ENCODE peak calls at places on chromosomes 7 and 10, in seven cellular contexts. I is upper lobe of left lung, P is IMR-90, U is cardiac muscle cell, W is ovary, M is pancreas, N is heart left ventricle. Z is an unnamed sample.

GRCh38 chr7:27106181-27106905 is 3.9 kb upstream of the HOXA2 start:
- DNase-seq in M (no peak), I (peak; percentile 87), P (peak; percentile 58), N (no peak), U (peak; percentile 47), W (no peak), Z (peak; percentile 55)

GRCh38 chr10:72690071-72690755 is 1.7 kb upstream of the MCU start:
- DNase-seq in U (no peak), I (no peak), W (no peak), M (no peak), N (no peak), P (no peak), Z (no peak)

GRCh38 chr10:86349474-86349873 is 17.1 kb downstream of the GRID1 start:
- DNase-seq in U (peak; percentile 78), P (no peak), N (peak; percentile 26), I (no peak), W (no peak), M (no peak), Z (no peak)

GRCh38 chr10:94092848-94093247 is 99.1 kb downstream of the PLCE1 start:
- DNase-seq in U (no peak), I (no peak), W (no peak), M (no peak), P (peak; percentile 25), N (no peak), Z (no peak)

GRCh38 chr10:60521974-60522405 is 132.3 kb upstream of the ANK3 start:
- DNase-seq in N (peak; percentile 37), P (peak; percentile 4), I (no peak), U (no peak), W (no peak), M (peak; percentile 21), Z (no peak)

GRCh38 chr10:13417459-13418126 is 69.5 kb upstream of the SEPHS1 start:
- DNase-seq in M (no peak), U (no peak), I (no peak), N (no peak), W (no peak), P (no peak), Z (no peak)

GRCh38 chr7:11539853-11540252 is 292.1 kb downstream of the THSD7A start:
- DNase-seq in N (no peak), W (no peak), M (no peak), U (no peak), I (no peak), P (no peak), Z (no peak)

GRCh38 chr7:111266613-111267012 is 175.7 kb downstream of the LRRN3 start:
- DNase-seq in I (no peak), N (no peak), P (peak; percentile 67), M (no peak), U (no peak), W (no peak), Z (no peak)

GRCh38 chr10:6580279-6581029 is 378 bp upstream of the PRKCQ start:
- DNase-seq in U (peak; percentile 91), P (peak; percentile 47), N (peak; percentile 51), M (peak; percentile 82), I (peak; percentile 97), W (peak; percentile 83), Z (no peak)

GRCh38 chr7:142629588-142630260 is 119.5 kb upstream of the PRSS1 start:
- DNase-seq in I (no peak), W (no peak), N (no peak), P (peak; percentile 61), M (no peak), U (peak; percentile 30), Z (no peak)

GRCh38 chr10:86345296-86346168 is 21.1 kb downstream of the GRID1 start:
- DNase-seq in P (no peak), W (no peak), N (no peak), I (no peak), U (peak; percentile 31), M (no peak), Z (no peak)

GRCh38 chr7:142880886-142881505 is 4.5 kb downstream of the TRPV6 start:
- DNase-seq in W (no peak), I (no peak), P (peak; percentile 1), N (no peak), M (no peak), U (peak; percentile 61), Z (no peak)

GRCh38 chr7:23012797-23013714 is 874 bp downstream of the HYCC1 start:
- DNase-seq in N (peak; percentile 41), M (peak; percentile 30), W (peak; percentile 51), P (no peak), I (no peak), U (peak; percentile 55), Z (peak; percentile 86)

DNA sequence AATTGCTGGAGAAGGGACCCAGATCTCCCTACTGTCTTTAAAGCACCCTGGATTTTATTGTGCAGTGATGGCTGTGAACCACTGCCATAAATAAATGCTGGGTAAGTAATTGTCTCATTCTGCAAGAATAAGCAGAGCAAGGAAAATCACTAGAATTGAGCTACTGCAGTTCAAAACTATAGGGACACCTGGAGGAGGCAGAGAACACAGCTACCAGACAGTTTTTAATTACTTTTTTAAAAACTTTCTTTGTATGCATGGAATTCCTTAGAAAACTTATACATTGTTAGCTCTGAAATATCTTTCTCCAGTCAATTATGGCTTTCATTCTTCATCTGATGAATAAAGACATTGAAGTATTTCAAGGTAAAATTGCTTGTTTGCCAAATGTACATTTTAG is 866.3 kb upstream of the GHITM start:
- DNase-seq in U (no peak), M (no peak), I (no peak), N (no peak), P (no peak), W (no peak), Z (no peak)
- H3K4me3 ChIP-seq in U (no peak overlapping the region), M (no peak overlapping the region), I (no peak overlapping the region), N (no peak overlapping the region), P (no peak overlapping the region), W (no peak overlapping the region), Z (no peak overlapping the region)

GRCh38 chr10:78729810-78730209 is 339.0 kb upstream of the ZMIZ1 start:
- DNase-seq in U (no peak), M (no peak), W (no peak), P (no peak), N (no peak), I (no peak), Z (no peak)
- H3K27me3 ChIP-seq in U (no peaks in the 10 kb centered on the region), M (no peaks in the 10 kb centered on the region), W (no peaks in the 10 kb centered on the region), P (peaks cover 76% of the 10 kb centered on the region), N (no peaks in the 10 kb centered on the region), I (no peaks in the 10 kb centered on the region), Z (no peaks in the 10 kb centered on the region)

DNA sequence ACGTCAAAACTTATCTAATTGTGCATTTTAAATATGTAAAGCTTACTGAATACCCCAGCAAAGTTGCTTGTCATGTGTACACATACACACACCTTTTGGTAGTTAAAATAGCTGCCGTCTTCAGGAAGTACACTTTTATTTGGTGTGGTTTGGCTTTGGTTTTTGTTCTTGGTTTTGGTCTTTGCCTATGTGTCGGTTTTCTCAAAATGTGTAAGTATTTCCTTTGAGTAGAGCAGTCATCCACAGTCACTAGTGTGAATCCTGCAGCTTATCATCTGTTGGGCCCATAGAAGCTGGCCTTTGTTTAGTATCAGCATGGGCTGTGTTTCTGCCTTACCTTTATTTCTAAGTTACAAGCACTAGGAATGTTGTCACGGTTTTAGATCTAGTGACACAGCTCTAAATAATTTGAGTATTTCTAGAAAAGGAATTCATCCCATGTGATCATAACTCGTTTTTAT is 35.3 kb downstream of the NET1 start:
- DNase-seq in N (no peak), I (no peak), U (no peak), P (peak; percentile 14), M (no peak), W (no peak), Z (no peak)
- H3K4me3 ChIP-seq in N (peak overlapping the region; percentile 63), I (no peak overlapping the region), U (peak overlapping the region; percentile 44), P (peak overlapping the region; percentile 64), M (peak overlapping the region; percentile 59), W (peak overlapping the region; percentile 49), Z (peak overlapping the region; percentile 56)

GRCh38 chr7:151260471-151260870 is 12.0 kb upstream of the SMARCD3 start:
- DNase-seq in M (no peak), P (no peak), U (no peak), I (no peak), N (no peak), W (peak; percentile 29), Z (no peak)

GRCh38 chr7:151260883-151261282 is 12.4 kb upstream of the SMARCD3 start:
- DNase-seq in P (no peak), U (no peak), N (no peak), I (no peak), M (no peak), W (peak; percentile 29), Z (no peak)

GRCh38 chr7:151256410-151257045 is 8.0 kb upstream of the SMARCD3 start:
- DNase-seq in I (no peak), P (no peak), U (no peak), W (peak; percentile 71), N (no peak), M (no peak), Z (peak; percentile 43)

GRCh38 chr7:151255390-151255789 is 6.9 kb upstream of the SMARCD3 start:
- DNase-seq in I (no peak), N (no peak), P (no peak), W (no peak), U (no peak), M (no peak), Z (no peak)

DNA sequence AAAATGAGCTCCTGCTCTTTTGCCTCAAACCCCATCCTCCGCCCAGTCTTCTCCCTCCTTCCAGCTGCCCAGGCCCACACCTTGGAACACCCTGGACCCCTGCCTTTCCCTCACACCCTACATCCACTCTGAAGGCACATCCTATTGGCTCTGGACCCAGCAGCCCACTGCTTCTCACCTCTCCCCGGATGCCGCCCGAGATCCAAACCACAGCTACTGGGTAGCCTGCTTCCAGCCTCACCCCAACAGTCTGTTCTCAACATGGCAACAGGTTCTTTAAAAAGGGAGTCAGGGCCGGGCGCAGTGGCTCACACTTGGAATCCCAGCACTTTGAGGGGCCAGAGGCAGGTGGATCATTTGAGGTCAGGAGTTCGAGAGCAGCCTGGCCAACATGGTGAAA is 9.5 kb upstream of the SMARCD3 start:
- DNase-seq in P (no peak), N (no peak), I (no peak), M (no peak), W (no peak), U (no peak), Z (peak; percentile 47)
- H3K27me3 ChIP-seq in P (peaks cover 39% of the 10 kb centered on the region), N (peaks cover 8% of the 10 kb centered on the region), I (no peaks in the 10 kb centered on the region), M (no peaks in the 10 kb centered on the region), W (no peaks in the 10 kb centered on the region), U (no peaks in the 10 kb centered on the region), Z (no peaks in the 10 kb centered on the region)

DNA sequence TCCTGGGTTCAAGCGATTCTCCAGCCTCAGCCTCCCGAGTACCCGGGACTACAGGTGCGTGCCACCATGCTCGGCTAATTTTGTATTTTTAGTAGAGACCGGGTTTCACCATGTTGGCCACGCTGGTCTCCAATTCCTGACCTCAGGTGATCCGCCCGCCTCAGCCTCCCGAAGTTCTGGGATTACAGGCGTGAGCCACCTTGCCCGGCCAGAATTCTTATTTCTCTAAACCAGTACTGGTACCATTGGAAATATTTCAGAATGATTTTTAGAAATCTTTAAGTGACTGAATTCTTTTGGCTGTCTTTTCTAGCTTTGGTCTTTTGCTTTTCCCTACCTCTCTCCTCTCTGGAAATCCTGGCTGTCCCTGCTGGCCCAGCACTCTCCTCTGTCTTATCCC is 2.8 kb downstream of the GNAI1 start:
- DNase-seq in P (no peak), U (no peak), I (peak; percentile 7), N (no peak), M (no peak), W (no peak), Z (no peak)
- H3K4me3 ChIP-seq in P (no peak overlapping the region), U (no peak overlapping the region), I (no peak overlapping the region), N (peak overlapping the region; percentile 20), M (no peak overlapping the region), W (no peak overlapping the region), Z (peak overlapping the region; percentile 93)

GRCh38 chr10:32927750-32928149 is 30.3 kb downstream of the ITGB1 start:
- DNase-seq in P (no peak), U (no peak), I (no peak), M (no peak), W (no peak), N (no peak), Z (no peak)

GRCh38 chr10:32923849-32924248 is 34.2 kb downstream of the ITGB1 start:
- DNase-seq in U (no peak), N (no peak), W (no peak), I (no peak), P (no peak), M (no peak), Z (no peak)

GRCh38 chr10:32922164-32922563 is 35.9 kb downstream of the ITGB1 start:
- DNase-seq in U (no peak), P (no peak), M (no peak), I (no peak), W (no peak), N (no peak), Z (no peak)
- H3K27me3 ChIP-seq in U (no peaks in the 10 kb centered on the region), P (no peaks in the 10 kb centered on the region), M (no peaks in the 10 kb centered on the region), I (no peaks in the 10 kb centered on the region), W (no peaks in the 10 kb centered on the region), N (no peaks in the 10 kb centered on the region), Z (no peaks in the 10 kb centered on the region)